ENCODE peak calls at places on chromosomes 4 and X, in six cellular contexts. M is lower leg skin; W is astrocyte; V is CD8-positive, alpha-beta memory T cell; P is dorsolateral prefrontal cortex; Z is RPMI7951. A is an unnamed sample.

GRCh38 chr4:16838226-16838875 is 60.1 kb downstream of the LDB2 start:
- DNase-seq in Z (no peak), V (no peak), W (no peak), M (no peak), P (no peak), A (no peak)

GRCh38 chr4:189001283-189001970 is 862.2 kb downstream of the TRIML1 start:
- DNase-seq in V (no peak), M (no peak), W (no peak), Z (peak; percentile 78), P (no peak), A (no peak)

GRCh38 chrX:150856785-150857184 is 41.7 kb downstream of the CD99L2 start:
- DNase-seq in P (no peak), M (no peak), Z (no peak), V (no peak), W (no peak), A (no peak)

GRCh38 chrX:42778096-42778495 is at the start of gene PPP1R2C:
- DNase-seq in W (no peak), M (no peak), Z (no peak), P (no peak), V (no peak), A (no peak)

GRCh38 chr4:2280531-2281300 is 18.8 kb upstream of the MXD4 start:
- DNase-seq in M (no peak), Z (peak; percentile 4), V (no peak), W (no peak), P (peak; percentile 76), A (no peak)

GRCh38 chr4:71187399-71188196 is 151.2 kb upstream of the SLC4A4 start:
- DNase-seq in P (peak; percentile 37), Z (peak; percentile 7), M (no peak), V (peak; percentile 3), W (peak; percentile 51), A (no peak)

GRCh38 chr4:15161439-15161838 is 159.2 kb downstream of the CPEB2 start:
- DNase-seq in M (no peak), P (no peak), W (no peak), Z (no peak), V (no peak), A (no peak)

GRCh38 chr4:100367451-100367850 is 150.4 kb downstream of the EMCN start:
- DNase-seq in W (no peak), P (no peak), V (no peak), Z (no peak), M (no peak), A (no peak)

GRCh38 chrX:96753230-96753629 is 68.6 kb downstream of the DIAPH2 start:
- DNase-seq in V (no peak), Z (no peak), P (no peak), M (no peak), W (no peak), A (no peak)

GRCh38 chrX:45623266-45623665 is 422.6 kb upstream of the DIPK2B start:
- DNase-seq in W (peak; percentile 92), P (no peak), V (no peak), Z (peak; percentile 98), M (no peak), A (no peak)

GRCh38 chr4:145482209-145483021 is 762 bp downstream of the SMAD1 start:
- DNase-seq in P (peak; percentile 41), Z (peak; percentile 56), V (no peak), M (peak; percentile 39), W (peak; percentile 82), A (peak; percentile 55)

GRCh38 chr4:109649872-109650271 is 53.4 kb downstream of the CASP6 start:
- DNase-seq in W (no peak), P (no peak), M (no peak), Z (no peak), V (no peak), A (peak; percentile 54)

GRCh38 chrX:109934434-109934833 is 68.5 kb upstream of the TMEM164 start:
- DNase-seq in M (no peak), W (peak; percentile 57), P (no peak), Z (no peak), V (no peak), A (no peak)

GRCh38 chr4:13514722-13515121 is 29.6 kb downstream of the NKX3-2 start:
- DNase-seq in Z (no peak), P (no peak), M (no peak), W (no peak), V (no peak), A (no peak)

GRCh38 chr4:41185614-41186609 is 28.4 kb downstream of the APBB2 start:
- DNase-seq in Z (no peak), M (no peak), W (peak; percentile 36), V (no peak), P (no peak), A (no peak)

GRCh38 chr4:133498149-133498548 is 349.1 kb downstream of the PCDH10 start:
- DNase-seq in Z (no peak), M (no peak), P (no peak), W (no peak), V (no peak), A (no peak)

GRCh38 chrX:123860506-123860840 is 620 bp downstream of the XIAP start:
- DNase-seq in V (no peak), Z (peak; percentile 56), P (no peak), M (no peak), W (no peak), A (no peak)

GRCh38 chr4:58983887-58984286 is 1873.7 kb upstream of the IGFBP7 start:
- DNase-seq in M (no peak), V (no peak), W (no peak), Z (no peak), P (no peak), A (no peak)

GRCh38 chr4:184588893-184589292 is 60.4 kb downstream of the CASP3 start:
- DNase-seq in W (peak; percentile 6), M (no peak), P (no peak), V (no peak), Z (peak; percentile 9), A (no peak)

GRCh38 chr4:156615066-156615514 is 356.5 kb downstream of the PDGFC start:
- DNase-seq in Z (peak; percentile 97), M (no peak), V (no peak), W (peak; percentile 100), P (no peak), A (no peak)